ENCODE peak calls at places on chromosome 21, in six cellular contexts. One of them, this sample, is unnamed.
A peak's percentile ranks its signal among the peaks of the same experiment; 100 is the strongest.

GRCh38 chr21:41167348-41168342 is at the start of gene BACE2:
- DNase-seq in HAP-1: no peak
- DNase-seq in GM12864: no peak
- DNase-seq in cardiac fibroblast: peak; percentile 72
- DNase-seq in adipocyte: peak; percentile 93
- DNase-seq in SJSA1: peak; percentile 55
- DNase-seq in this sample: no peak

GRCh38 chr21:44528634-44528995 is 11.4 kb downstream of the KRTAP10-1 start:
- DNase-seq in HAP-1: no peak
- DNase-seq in GM12864: no peak
- DNase-seq in cardiac fibroblast: no peak
- DNase-seq in adipocyte: no peak
- DNase-seq in SJSA1: no peak
- DNase-seq in this sample: no peak

GRCh38 chr21:20276377-20276776 is 721.8 kb upstream of the NCAM2 start:
- DNase-seq in HAP-1: no peak
- DNase-seq in GM12864: no peak
- DNase-seq in cardiac fibroblast: no peak
- DNase-seq in adipocyte: no peak
- DNase-seq in SJSA1: no peak
- DNase-seq in this sample: no peak

GRCh38 chr21:18369115-18369514 is 34.5 kb downstream of the TMPRSS15 start:
- DNase-seq in HAP-1: peak; percentile 31
- DNase-seq in GM12864: no peak
- DNase-seq in cardiac fibroblast: no peak
- DNase-seq in adipocyte: no peak
- DNase-seq in SJSA1: no peak
- DNase-seq in this sample: no peak

GRCh38 chr21:29164330-29164942 is 34.0 kb downstream of the MAP3K7CL start:
- DNase-seq in HAP-1: no peak
- DNase-seq in GM12864: peak; percentile 19
- DNase-seq in cardiac fibroblast: peak; percentile 95
- DNase-seq in adipocyte: peak; percentile 90
- DNase-seq in SJSA1: no peak
- DNase-seq in this sample: no peak

GRCh38 chr21:27674037-27674436 is 707.1 kb upstream of the ADAMTS5 start:
- DNase-seq in HAP-1: no peak
- DNase-seq in GM12864: no peak
- DNase-seq in cardiac fibroblast: peak; percentile 92
- DNase-seq in adipocyte: peak; percentile 67
- DNase-seq in SJSA1: no peak
- DNase-seq in this sample: peak; percentile 76

GRCh38 chr21:32392880-32393676 is at the start of gene URB1:
- DNase-seq in HAP-1: peak; percentile 96
- DNase-seq in GM12864: peak; percentile 43
- DNase-seq in cardiac fibroblast: peak; percentile 80
- DNase-seq in adipocyte: peak; percentile 96
- DNase-seq in SJSA1: peak; percentile 91
- DNase-seq in this sample: no peak

GRCh38 chr21:40631201-40631600 is 215.8 kb downstream of the DSCAM start:
- DNase-seq in HAP-1: no peak
- DNase-seq in GM12864: no peak
- DNase-seq in cardiac fibroblast: no peak
- DNase-seq in adipocyte: peak; percentile 44
- DNase-seq in SJSA1: no peak
- DNase-seq in this sample: no peak

GRCh38 chr21:26801524-26801923 is 43.7 kb downstream of the ADAMTS1 start:
- DNase-seq in HAP-1: no peak
- DNase-seq in GM12864: no peak
- DNase-seq in cardiac fibroblast: peak; percentile 89
- DNase-seq in adipocyte: peak; percentile 89
- DNase-seq in SJSA1: no peak
- DNase-seq in this sample: peak; percentile 90

GRCh38 chr21:36908260-36908908 is 58.1 kb downstream of the HLCS start:
- DNase-seq in HAP-1: no peak
- DNase-seq in GM12864: no peak
- DNase-seq in cardiac fibroblast: peak; percentile 51
- DNase-seq in adipocyte: peak; percentile 28
- DNase-seq in SJSA1: no peak
- DNase-seq in this sample: no peak

GRCh38 chr21:42370894-42371654 is 4.7 kb upstream of the TFF1 start:
- DNase-seq in HAP-1: no peak
- DNase-seq in GM12864: no peak
- DNase-seq in cardiac fibroblast: no peak
- DNase-seq in adipocyte: no peak
- DNase-seq in SJSA1: no peak
- DNase-seq in this sample: no peak
- H3K4me3 ChIP-seq in HAP-1: no peak overlapping the region
- H3K4me3 ChIP-seq in GM12864: no peak overlapping the region
- H3K4me3 ChIP-seq in cardiac fibroblast: no peak overlapping the region
- H3K4me3 ChIP-seq in adipocyte: no peak overlapping the region
- H3K4me3 ChIP-seq in SJSA1: no peak overlapping the region
- H3K4me3 ChIP-seq in this sample: no peak overlapping the region

GRCh38 chr21:45982758-45983731 is 1.5 kb downstream of the COL6A1 start:
- DNase-seq in HAP-1: peak; percentile 38
- DNase-seq in GM12864: no peak
- DNase-seq in cardiac fibroblast: no peak
- DNase-seq in adipocyte: peak; percentile 46
- DNase-seq in SJSA1: no peak
- DNase-seq in this sample: no peak
- H3K4me3 ChIP-seq in HAP-1: peak overlapping the region; percentile 81
- H3K4me3 ChIP-seq in GM12864: no peak overlapping the region
- H3K4me3 ChIP-seq in cardiac fibroblast: peak overlapping the region; percentile 97
- H3K4me3 ChIP-seq in adipocyte: peak overlapping the region; percentile 94
- H3K4me3 ChIP-seq in SJSA1: peak overlapping the region; percentile 60
- H3K4me3 ChIP-seq in this sample: peak overlapping the region; percentile 84

GRCh38 chr21:16086121-16086520 is 356.3 kb downstream of the USP25 start:
- DNase-seq in HAP-1: no peak
- DNase-seq in GM12864: no peak
- DNase-seq in cardiac fibroblast: no peak
- DNase-seq in adipocyte: no peak
- DNase-seq in SJSA1: no peak
- DNase-seq in this sample: no peak

GRCh38 chr21:16088121-16088520 is 358.3 kb downstream of the USP25 start:
- DNase-seq in HAP-1: peak; percentile 20
- DNase-seq in GM12864: no peak
- DNase-seq in cardiac fibroblast: no peak
- DNase-seq in adipocyte: no peak
- DNase-seq in SJSA1: no peak
- DNase-seq in this sample: no peak

GRCh38 chr21:16086936-16087335 is 357.2 kb downstream of the USP25 start:
- DNase-seq in HAP-1: no peak
- DNase-seq in GM12864: no peak
- DNase-seq in cardiac fibroblast: no peak
- DNase-seq in adipocyte: no peak
- DNase-seq in SJSA1: no peak
- DNase-seq in this sample: no peak

GRCh38 chr21:16085436-16085835 is 355.7 kb downstream of the USP25 start:
- DNase-seq in HAP-1: no peak
- DNase-seq in GM12864: no peak
- DNase-seq in cardiac fibroblast: peak; percentile 28
- DNase-seq in adipocyte: peak; percentile 9
- DNase-seq in SJSA1: no peak
- DNase-seq in this sample: no peak

DNA sequence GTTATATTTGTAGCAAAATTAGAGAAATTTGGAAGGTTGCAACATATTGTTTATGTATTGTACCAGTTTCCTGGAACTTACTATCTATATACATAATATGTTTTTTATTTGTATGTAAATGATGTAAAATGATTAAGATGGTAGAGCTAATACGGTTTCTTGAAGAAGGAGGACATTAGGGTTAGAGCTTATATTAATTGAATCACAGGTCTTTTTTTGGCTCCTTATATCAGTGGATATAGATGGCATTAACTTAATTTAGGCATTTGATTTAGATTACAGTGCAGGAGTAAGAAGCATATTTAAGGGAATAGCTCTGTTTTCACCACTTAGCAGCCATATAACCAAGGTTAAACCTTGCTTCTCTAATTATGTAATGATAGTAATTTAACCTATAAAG is 357.7 kb downstream of the USP25 start:
- DNase-seq in HAP-1: no peak
- DNase-seq in GM12864: no peak
- DNase-seq in cardiac fibroblast: no peak
- DNase-seq in adipocyte: no peak
- DNase-seq in SJSA1: no peak
- DNase-seq in this sample: no peak
- H3K4me3 ChIP-seq in HAP-1: no peak overlapping the region
- H3K4me3 ChIP-seq in GM12864: no peak overlapping the region
- H3K4me3 ChIP-seq in cardiac fibroblast: no peak overlapping the region
- H3K4me3 ChIP-seq in adipocyte: no peak overlapping the region
- H3K4me3 ChIP-seq in SJSA1: no peak overlapping the region
- H3K4me3 ChIP-seq in this sample: no peak overlapping the region

GRCh38 chr21:45972716-45973474 is 8.7 kb upstream of the COL6A1 start:
- DNase-seq in HAP-1: no peak
- DNase-seq in GM12864: no peak
- DNase-seq in cardiac fibroblast: peak; percentile 93
- DNase-seq in adipocyte: peak; percentile 93
- DNase-seq in SJSA1: peak; percentile 81
- DNase-seq in this sample: no peak
- H3K4me3 ChIP-seq in HAP-1: no peak overlapping the region
- H3K4me3 ChIP-seq in GM12864: peak overlapping the region; percentile 50
- H3K4me3 ChIP-seq in cardiac fibroblast: peak overlapping the region; percentile 47
- H3K4me3 ChIP-seq in adipocyte: peak overlapping the region; percentile 78
- H3K4me3 ChIP-seq in SJSA1: peak overlapping the region; percentile 36
- H3K4me3 ChIP-seq in this sample: peak overlapping the region; percentile 42

GRCh38 chr21:42624095-42624830 is 29.2 kb upstream of the PDE9A start:
- DNase-seq in HAP-1: no peak
- DNase-seq in GM12864: no peak
- DNase-seq in cardiac fibroblast: no peak
- DNase-seq in adipocyte: no peak
- DNase-seq in SJSA1: no peak
- DNase-seq in this sample: no peak
- H3K4me3 ChIP-seq in HAP-1: no peak overlapping the region
- H3K4me3 ChIP-seq in GM12864: no peak overlapping the region
- H3K4me3 ChIP-seq in cardiac fibroblast: no peak overlapping the region
- H3K4me3 ChIP-seq in adipocyte: no peak overlapping the region
- H3K4me3 ChIP-seq in SJSA1: no peak overlapping the region
- H3K4me3 ChIP-seq in this sample: no peak overlapping the region

DNA sequence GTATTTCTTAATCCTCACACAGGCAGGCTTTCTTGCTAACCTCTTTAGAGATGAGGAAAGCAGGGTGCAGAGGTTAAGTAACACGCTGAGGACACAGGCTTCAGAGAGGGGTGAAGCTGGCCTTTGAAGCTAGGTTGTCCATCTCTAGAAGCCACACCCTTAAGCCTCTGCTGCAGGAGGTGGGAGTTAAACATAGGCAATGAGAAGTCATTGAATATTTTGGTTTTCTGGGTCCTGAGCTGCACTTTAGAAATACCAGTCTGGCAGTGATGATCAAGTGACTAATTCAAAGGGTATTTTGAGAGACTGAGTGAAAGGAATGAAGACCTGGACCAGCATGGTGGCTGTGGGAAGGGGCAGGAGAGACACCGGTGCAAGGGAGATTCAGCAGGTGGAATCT is 9.9 kb downstream of the KCNJ15 start:
- DNase-seq in HAP-1: no peak
- DNase-seq in GM12864: no peak
- DNase-seq in cardiac fibroblast: peak; percentile 83
- DNase-seq in adipocyte: no peak
- DNase-seq in SJSA1: no peak
- DNase-seq in this sample: no peak
- H3K4me3 ChIP-seq in HAP-1: no peak overlapping the region
- H3K4me3 ChIP-seq in GM12864: no peak overlapping the region
- H3K4me3 ChIP-seq in cardiac fibroblast: no peak overlapping the region
- H3K4me3 ChIP-seq in adipocyte: peak overlapping the region; percentile 20
- H3K4me3 ChIP-seq in SJSA1: no peak overlapping the region
- H3K4me3 ChIP-seq in this sample: no peak overlapping the region

GRCh38 chr21:38325761-38326420 is 69.1 kb downstream of the KCNJ15 start:
- DNase-seq in HAP-1: no peak
- DNase-seq in GM12864: no peak
- DNase-seq in cardiac fibroblast: no peak
- DNase-seq in adipocyte: no peak
- DNase-seq in SJSA1: no peak
- DNase-seq in this sample: no peak

GRCh38 chr21:38325216-38325615 is 68.4 kb downstream of the KCNJ15 start:
- DNase-seq in HAP-1: no peak
- DNase-seq in GM12864: no peak
- DNase-seq in cardiac fibroblast: no peak
- DNase-seq in adipocyte: no peak
- DNase-seq in SJSA1: peak; percentile 10
- DNase-seq in this sample: no peak

GRCh38 chr21:38322551-38322950 is 65.8 kb downstream of the KCNJ15 start:
- DNase-seq in HAP-1: no peak
- DNase-seq in GM12864: no peak
- DNase-seq in cardiac fibroblast: peak; percentile 63
- DNase-seq in adipocyte: no peak
- DNase-seq in SJSA1: peak; percentile 25
- DNase-seq in this sample: peak; percentile 10

GRCh38 chr21:38321568-38321967 is 64.8 kb downstream of the KCNJ15 start:
- DNase-seq in HAP-1: no peak
- DNase-seq in GM12864: no peak
- DNase-seq in cardiac fibroblast: no peak
- DNase-seq in adipocyte: no peak
- DNase-seq in SJSA1: peak; percentile 9
- DNase-seq in this sample: no peak

DNA sequence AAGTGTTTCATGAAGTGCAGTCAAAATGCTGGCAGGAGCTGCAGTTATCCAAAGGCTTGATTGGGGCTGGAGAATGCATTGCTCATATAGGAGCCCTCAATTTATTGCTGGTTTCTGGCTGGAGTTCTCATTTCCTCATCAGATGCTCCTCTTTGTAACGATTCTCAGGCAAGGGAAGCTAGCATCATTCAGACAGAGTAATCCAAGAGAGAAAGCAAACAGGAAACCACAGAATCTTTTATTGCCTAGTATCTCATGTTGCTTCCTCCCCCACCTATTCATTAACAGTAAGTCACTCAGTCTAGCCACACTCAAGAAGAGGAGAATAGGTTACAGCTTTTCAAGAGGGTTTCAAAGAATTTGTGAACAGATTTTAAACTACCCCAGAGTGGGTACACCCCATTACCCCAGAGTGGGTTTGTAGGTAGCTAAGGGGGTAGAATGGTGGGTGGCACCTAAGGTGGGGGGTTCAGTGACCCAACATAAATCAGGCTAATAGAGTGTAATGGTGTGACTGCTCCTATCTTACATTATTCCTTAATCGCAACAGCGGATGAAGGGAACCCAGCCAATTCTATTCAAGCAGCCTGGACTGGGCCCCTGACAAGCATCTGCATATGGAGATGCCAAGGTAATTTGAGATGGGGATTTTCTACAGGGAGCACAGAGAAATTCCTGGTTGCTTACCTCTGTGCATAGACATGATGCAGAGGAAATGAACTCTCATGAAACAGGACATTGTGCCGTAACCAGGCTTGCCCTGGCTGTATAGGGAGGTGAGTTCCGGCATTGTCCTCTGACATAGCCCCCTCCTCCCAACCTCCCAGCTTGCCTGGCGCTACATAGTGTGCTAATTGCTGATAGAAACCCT is 67.2 kb downstream of the KCNJ15 start:
- DNase-seq in HAP-1: no peak
- DNase-seq in GM12864: no peak
- DNase-seq in cardiac fibroblast: peak; percentile 94
- DNase-seq in adipocyte: no peak
- DNase-seq in SJSA1: peak; percentile 44
- DNase-seq in this sample: peak; percentile 92
- H3K4me3 ChIP-seq in HAP-1: no peak overlapping the region
- H3K4me3 ChIP-seq in GM12864: no peak overlapping the region
- H3K4me3 ChIP-seq in cardiac fibroblast: no peak overlapping the region
- H3K4me3 ChIP-seq in adipocyte: peak overlapping the region; percentile 11
- H3K4me3 ChIP-seq in SJSA1: no peak overlapping the region
- H3K4me3 ChIP-seq in this sample: no peak overlapping the region

This sample was measured in AG04449.